ENCODE peak calls at places on chromosomes 1 and 21, in eight cellular contexts. G is caudate nucleus; O is cardiac septum; N is activated T-helper 9 cell treated with anti-CD3 and anti-CD28 coated beads, Interleukin-2, amount 50 U/mL, for 16 hours; A is retina; I is T follicular helper cell; E is heart left ventricle; Q is DMS 273 treated with DMSO at 0.1 percent for 48 hours. K is an unnamed sample.

GRCh38 chr1:241611063-241611462 is 29.1 kb downstream of the CHML start:
- DNase-seq in I (no peak), A (peak), Q (peak), O (no peak), E (no peak), G (no peak), N (no peak), K (peak)

GRCh38 chr1:147723691-147724323 is 36.6 kb downstream of the GJA5 start:
- DNase-seq in N (no peak), G (no peak), I (peak), A (peak), Q (no peak), O (no peak), E (peak), K (no peak)

GRCh38 chr1:9774744-9775679 is 48.8 kb downstream of the CLSTN1 start:
- DNase-seq in G (no peak), N (no peak), A (no peak), I (no peak), Q (no peak), O (no peak), E (no peak), K (no peak)

GRCh38 chr1:173477286-173478098 is at the start of gene PRDX6:
- DNase-seq in N (no peak), Q (peak), G (peak), O (peak), I (peak), E (peak), A (peak), K (peak)

GRCh38 chr1:23581219-23581618 is 21.9 kb upstream of the ID3 start:
- DNase-seq in O (no peak), G (peak), E (peak), A (no peak), Q (no peak), I (no peak), N (no peak), K (no peak)

GRCh38 chr1:1020000-1020404 is at the start of gene AGRN:
- DNase-seq in G (no peak), E (no peak), N (no peak), O (no peak), A (peak), I (no peak), Q (no peak), K (no peak)

GRCh38 chr1:209873067-209873810 is 45.5 kb downstream of the UTP25 start:
- DNase-seq in E (no peak), N (no peak), Q (no peak), I (no peak), O (no peak), A (no peak), G (no peak), K (no peak)

GRCh38 chr1:186875874-186876273 is 47.1 kb downstream of the PLA2G4A start:
- DNase-seq in I (no peak), A (no peak), N (no peak), E (no peak), Q (no peak), O (no peak), G (no peak), K (no peak)

GRCh38 chr1:205620269-205620668 is 11.5 kb downstream of the ELK4 start:
- DNase-seq in A (no peak), Q (no peak), G (no peak), O (no peak), E (no peak), N (no peak), I (no peak), K (no peak)

GRCh38 chr1:155934933-155935590 is 849 bp upstream of the KHDC4 start:
- DNase-seq in I (no peak), N (no peak), Q (no peak), O (no peak), E (no peak), G (no peak), A (no peak), K (peak)

GRCh38 chr1:39656416-39656815 is 15.5 kb downstream of the NT5C1A start:
- DNase-seq in A (no peak), O (no peak), G (no peak), E (no peak), Q (peak), I (no peak), N (no peak), K (no peak)

GRCh38 chr1:113940365-113941244 is 11.5 kb downstream of the HIPK1 start:
- DNase-seq in I (no peak), E (no peak), G (no peak), A (no peak), N (peak), O (no peak), Q (no peak), K (no peak)

GRCh38 chr1:240149488-240150094 is 57.9 kb downstream of the FMN2 start:
- DNase-seq in A (peak), O (no peak), N (no peak), G (no peak), Q (no peak), I (no peak), E (no peak), K (no peak)

GRCh38 chr1:39570477-39571177 is 6.0 kb downstream of the PABPC4 start:
- DNase-seq in A (no peak), E (no peak), N (no peak), Q (no peak), I (no peak), G (no peak), O (no peak), K (no peak)

GRCh38 chr1:55050283-55050682 is 10.9 kb downstream of the PCSK9 start:
- DNase-seq in Q (peak), N (no peak), I (no peak), A (no peak), G (no peak), E (no peak), O (no peak), K (peak)

GRCh38 chr1:3529099-3529729 is 74.7 kb downstream of the ARHGEF16 start:
- DNase-seq in I (no peak), E (peak), A (no peak), G (no peak), O (peak), Q (no peak), N (no peak), K (peak)

GRCh38 chr1:229557214-229557850 is 1.2 kb downstream of the ABCB10 start:
- DNase-seq in N (no peak), A (no peak), E (no peak), I (no peak), G (no peak), Q (no peak), O (no peak), K (no peak)

GRCh38 chr1:12593621-12594066 is 24.4 kb downstream of the DHRS3 start:
- DNase-seq in A (no peak), O (no peak), N (no peak), E (no peak), G (no peak), I (no peak), Q (no peak), K (no peak)

GRCh38 chr1:233245191-233245765 is 50.2 kb downstream of the PCNX2 start:
- DNase-seq in G (no peak), N (no peak), Q (no peak), I (no peak), A (no peak), O (no peak), E (no peak), K (no peak)

GRCh38 chr1:232428781-232429530 is 201.0 kb downstream of the SIPA1L2 start:
- DNase-seq in I (no peak), O (no peak), Q (no peak), A (peak), N (no peak), E (no peak), G (no peak), K (no peak)

GRCh38 chr1:206896261-206896660 is 982 bp upstream of the IL24 start:
- DNase-seq in N (no peak), G (no peak), I (no peak), O (no peak), E (no peak), Q (peak), A (no peak), K (peak)

GRCh38 chr1:215900684-215901083 is 333.6 kb downstream of the KCTD3 start:
- DNase-seq in Q (peak), O (no peak), A (no peak), N (no peak), I (no peak), G (no peak), E (no peak), K (peak)

GRCh38 chr1:233816348-233816747 is 88.1 kb upstream of the SLC35F3 start:
- DNase-seq in Q (no peak), I (no peak), O (no peak), E (no peak), N (no peak), G (no peak), A (no peak), K (no peak)

GRCh38 chr21:45740491-45741357 is 97.2 kb downstream of the PCBP3 start:
- DNase-seq in E (no peak), G (no peak), A (no peak), Q (no peak), I (no peak), O (no peak), N (no peak), K (no peak)

GRCh38 chr1:26335774-26336476 is 18.0 kb downstream of the CRYBG2 start:
- DNase-seq in O (no peak), E (no peak), I (no peak), A (peak), Q (no peak), N (no peak), G (no peak), K (no peak)

GRCh38 chr1:229757226-229757625 is 131.2 kb downstream of the URB2 start:
- DNase-seq in A (no peak), I (no peak), E (no peak), G (no peak), Q (no peak), N (no peak), O (no peak), K (no peak)

GRCh38 chr1:192512426-192513125 is 63.0 kb upstream of the RGS1 start:
- DNase-seq in G (no peak), N (no peak), I (no peak), O (no peak), E (no peak), Q (no peak), A (no peak), K (no peak)

GRCh38 chr1:55478742-55479141 is 263.6 kb upstream of the USP24 start:
- DNase-seq in E (no peak), A (peak), O (no peak), N (no peak), I (no peak), G (no peak), Q (peak), K (peak)

GRCh38 chr1:227896710-227897655 is 50.7 kb downstream of the WNT9A start:
- DNase-seq in A (peak), G (no peak), Q (no peak), I (no peak), E (peak), N (no peak), O (peak), K (no peak)

GRCh38 chr1:95754412-95754811 is 520.4 kb downstream of the RWDD3 start:
- DNase-seq in G (no peak), A (no peak), N (no peak), O (no peak), Q (no peak), I (no peak), E (no peak), K (no peak)

GRCh38 chr1:236321101-236321500 is 39.3 kb upstream of the ERO1B start:
- DNase-seq in Q (no peak), N (no peak), A (no peak), G (no peak), E (no peak), O (no peak), I (no peak), K (no peak)

GRCh38 chr1:155981266-155982088 is 3.1 kb upstream of the ARHGEF2 start:
- DNase-seq in G (no peak), E (no peak), A (peak), O (peak), Q (no peak), N (no peak), I (no peak), K (no peak)

GRCh38 chr1:211353562-211354212 is 27.1 kb downstream of the TRAF5 start:
- DNase-seq in G (no peak), N (no peak), I (no peak), Q (no peak), O (no peak), A (no peak), E (no peak), K (no peak)

GRCh38 chr1:100767176-100767876 is 47.8 kb downstream of the VCAM1 start:
- DNase-seq in Q (no peak), E (no peak), I (no peak), N (no peak), G (no peak), A (no peak), O (no peak), K (peak)

GRCh38 chr1:113042336-113043143 is 30.5 kb upstream of the LRIG2 start:
- DNase-seq in N (no peak), E (peak), G (peak), O (peak), A (peak), I (no peak), Q (no peak), K (no peak)

GRCh38 chr1:75135829-75136142 is 1.6 kb downstream of the LHX8 start:
- DNase-seq in O (no peak), N (no peak), Q (no peak), I (no peak), G (no peak), A (no peak), E (no peak), K (no peak)

GRCh38 chr21:41648591-41649031 is 118.2 kb downstream of the RIPK4 start:
- DNase-seq in O (peak), N (no peak), Q (no peak), A (no peak), I (no peak), G (no peak), E (no peak), K (no peak)

GRCh38 chr1:101613549-101613948 is 376.7 kb downstream of the S1PR1 start:
- DNase-seq in A (no peak), G (no peak), I (no peak), O (no peak), E (no peak), Q (no peak), N (no peak), K (no peak)

GRCh38 chr1:91092503-91092902 is 70.7 kb upstream of the ZNF644 start:
- DNase-seq in O (no peak), I (no peak), N (no peak), E (no peak), Q (no peak), A (no peak), G (no peak), K (no peak)

GRCh38 chr1:155522069-155522468 is 40.5 kb downstream of the ASH1L start:
- DNase-seq in E (no peak), I (no peak), Q (no peak), G (no peak), A (no peak), N (no peak), O (no peak), K (no peak)